ENCODE peak calls at places on chromosome 13, in ten cellular contexts. Q, O, B, L, R, M, C, G, W and D are unnamed samples. For H3K36me3, the result is how much of the 10 kb centered on the place peaks cover.

GRCh38 chr13:74040200-74040599 is 94.0 kb downstream of the KLF12 start:
- DNase-seq in C (no peak), B (peak), O (peak), M (no peak), R (peak), Q (no peak), L (no peak), G (no peak), W (peak), D (peak)

GRCh38 chr13:74574964-74575728 is 440.9 kb upstream of the KLF12 start:
- DNase-seq in L (no peak), C (no peak), M (no peak), Q (no peak), B (no peak), R (no peak), G (no peak), O (no peak), W (no peak), D (no peak)

GRCh38 chr13:37295046-37295445 is 189.6 kb upstream of the CSNK1A1L start:
- DNase-seq in Q (peak), C (no peak), R (no peak), O (no peak), M (no peak), L (no peak), W (no peak), B (no peak), G (no peak), D (peak)

GRCh38 chr13:32117696-32118095 is 86.1 kb downstream of the FRY start:
- DNase-seq in G (no peak), B (peak), M (no peak), L (peak), Q (peak), C (no peak), R (no peak), O (no peak), W (peak), D (peak)

GRCh38 chr13:43652751-43653150 is 134.0 kb downstream of the ENOX1 start:
- DNase-seq in G (no peak), M (no peak), L (no peak), Q (no peak), C (no peak), W (no peak), O (no peak), B (no peak), R (no peak), D (no peak)

GRCh38 chr13:76329004-76329403 is 557.2 kb downstream of the KCTD12 start:
- DNase-seq in R (no peak), B (no peak), Q (no peak), M (no peak), W (no peak), L (no peak), C (no peak), G (no peak), O (no peak), D (no peak)

GRCh38 chr13:109332501-109333499 is 453.6 kb downstream of the IRS2 start:
- DNase-seq in Q (no peak), R (no peak), B (no peak), O (no peak), M (no peak), L (no peak), G (no peak), W (no peak), C (no peak), D (no peak)

GRCh38 chr13:114025432-114026127 is 51.7 kb upstream of the C13orf46 start:
- DNase-seq in M (no peak), R (no peak), W (no peak), B (peak), L (no peak), C (no peak), O (peak), G (no peak), Q (no peak), D (no peak)

GRCh38 chr13:43411211-43411610 is 375.6 kb downstream of the ENOX1 start:
- DNase-seq in B (no peak), M (no peak), C (no peak), L (no peak), Q (no peak), R (no peak), W (no peak), G (no peak), O (no peak), D (no peak)

GRCh38 chr13:83162493-83162892 is 719.8 kb downstream of the SLITRK1 start:
- DNase-seq in W (no peak), R (no peak), O (peak), C (no peak), G (no peak), M (no peak), Q (no peak), B (peak), L (no peak), D (no peak)

GRCh38 chr13:111344471-111345191 is 24.2 kb downstream of the TEX29 start:
- DNase-seq in R (no peak), Q (no peak), W (peak), C (no peak), L (peak), O (peak), G (no peak), B (peak), M (no peak), D (peak)

GRCh38 chr13:39616087-39616694 is 13.2 kb upstream of the LHFPL6 start:
- DNase-seq in W (peak), C (peak), O (peak), R (peak), B (peak), M (no peak), L (peak), Q (peak), G (no peak), D (peak)

GRCh38 chr13:107252428-107252827 is 684.5 kb upstream of the ARGLU1 start:
- DNase-seq in B (no peak), C (no peak), O (no peak), M (no peak), L (no peak), G (no peak), W (no peak), R (no peak), Q (no peak), D (no peak)

GRCh38 chr13:112510002-112510780 is 77.8 kb downstream of the TUBGCP3 start:
- DNase-seq in G (no peak), B (peak), R (peak), C (no peak), W (peak), M (no peak), Q (no peak), O (peak), L (peak), D (no peak)

GRCh38 chr13:80469841-80470378 is 129.0 kb upstream of the SPRY2 start:
- DNase-seq in Q (peak), L (peak), M (peak), B (peak), O (no peak), C (peak), W (peak), R (peak), G (no peak), D (peak)

GRCh38 chr13:23449386-23450162 is 16.1 kb upstream of the SACS start:
- DNase-seq in M (no peak), B (no peak), C (no peak), L (no peak), R (no peak), G (no peak), Q (no peak), W (no peak), O (no peak), D (no peak)

GRCh38 chr13:50720856-50721663 is 122.4 kb downstream of the DLEU7 start:
- DNase-seq in L (no peak), C (no peak), G (no peak), R (no peak), M (no peak), B (no peak), W (no peak), O (no peak), Q (no peak), D (no peak)

GRCh38 chr13:47672982-47673670 is 327.9 kb downstream of the SUCLA2 start:
- DNase-seq in G (no peak), C (no peak), O (no peak), L (no peak), M (no peak), B (peak), Q (no peak), R (no peak), W (no peak), D (peak)

GRCh38 chr13:100300708-100301107 is 211.8 kb downstream of the PCCA start:
- DNase-seq in L (peak), M (no peak), R (no peak), B (no peak), O (no peak), W (no peak), C (no peak), G (no peak), Q (no peak), D (no peak)

GRCh38 chr13:59677966-59678814 is 485.5 kb downstream of the DIAPH3 start:
- DNase-seq in M (no peak), B (peak), C (peak), O (peak), R (peak), L (peak), W (peak), G (no peak), Q (no peak), D (no peak)

GRCh38 chr13:104286566-104287290 is 1220.5 kb upstream of the SLC10A2 start:
- DNase-seq in L (no peak), G (no peak), C (no peak), O (no peak), B (no peak), Q (no peak), M (no peak), W (no peak), R (peak), D (no peak)

GRCh38 chr13:24270639-24271131 is 38.7 kb upstream of the C1QTNF9 start:
- DNase-seq in R (peak), Q (peak), C (peak), M (no peak), L (peak), O (no peak), B (peak), G (peak), W (peak), D (no peak)

GRCh38 chr13:36509369-36509768 is 77.1 kb downstream of the CCNA1 start:
- DNase-seq in G (no peak), L (no peak), O (no peak), C (no peak), M (no peak), W (no peak), Q (no peak), B (no peak), R (no peak), D (no peak)

GRCh38 chr13:112894673-112895481 is 74.1 kb upstream of the MCF2L start:
- DNase-seq in M (no peak), G (no peak), W (peak), R (no peak), L (no peak), O (no peak), B (no peak), Q (no peak), C (no peak), D (no peak)

GRCh38 chr13:95492044-95492801 is 60.3 kb upstream of the CLDN10 start:
- DNase-seq in B (no peak), R (no peak), C (no peak), W (no peak), M (no peak), G (no peak), Q (no peak), O (no peak), L (no peak), D (no peak)

GRCh38 chr13:35884211-35884610 is 247.0 kb downstream of the DCLK1 start:
- DNase-seq in B (no peak), C (no peak), R (no peak), W (no peak), O (no peak), Q (no peak), G (no peak), M (no peak), L (no peak), D (no peak)

GRCh38 chr13:89497658-89498057 is 1826.5 kb downstream of the SLITRK5 start:
- DNase-seq in M (no peak), G (no peak), O (no peak), C (no peak), L (no peak), B (no peak), Q (no peak), R (no peak), W (no peak), D (no peak)

GRCh38 chr13:25132021-25132420 is 36.1 kb downstream of the PABPC3 start:
- DNase-seq in C (no peak), L (no peak), W (no peak), O (no peak), Q (no peak), M (no peak), B (no peak), R (no peak), G (no peak), D (no peak)

GRCh38 chr13:82480415-82480814 is 1401.9 kb downstream of the SLITRK1 start:
- DNase-seq in O (no peak), G (no peak), R (no peak), Q (no peak), L (no peak), W (no peak), M (no peak), C (no peak), B (no peak), D (no peak)

GRCh38 chr13:33542309-33543088 is 256.9 kb upstream of the STARD13 start:
- DNase-seq in Q (peak), B (peak), O (peak), L (peak), C (peak), M (peak), R (peak), W (peak), G (peak), D (peak)
- TF ChIP-seq POLR2A in Q (peak), B (peak), O (peak), L (peak), C (peak), M (no peak), R (peak), W (peak), G (peak), D (peak)

DNA sequence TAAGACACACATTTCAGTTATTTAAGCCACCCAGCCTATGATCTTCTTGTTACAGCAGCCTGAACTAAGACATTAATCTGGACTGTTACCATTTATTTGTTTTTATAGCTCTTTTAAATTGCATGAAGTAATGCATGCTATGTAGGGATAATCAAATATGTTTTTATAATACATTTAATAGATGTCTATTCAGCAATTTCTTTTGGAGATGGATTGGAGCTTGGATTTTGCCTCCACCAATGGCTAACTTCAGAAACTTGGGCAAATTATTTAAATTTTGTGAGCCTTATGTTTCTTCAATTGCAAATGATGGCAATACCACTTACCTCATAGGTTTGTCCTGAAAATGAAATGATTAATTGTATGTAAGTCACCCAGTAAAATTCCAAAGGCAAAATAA is 288.7 kb downstream of the GPC6 start:
- DNase-seq in B (no peak), C (no peak), G (no peak), Q (no peak), O (no peak), W (no peak), R (no peak), L (no peak), M (no peak), D (no peak)
- H3K36me3 ChIP-seq in B (under half), C (under half), G (under half), Q (under half), O (under half), W (under half), R (under half), L (under half), M (under half), D (under half)

DNA sequence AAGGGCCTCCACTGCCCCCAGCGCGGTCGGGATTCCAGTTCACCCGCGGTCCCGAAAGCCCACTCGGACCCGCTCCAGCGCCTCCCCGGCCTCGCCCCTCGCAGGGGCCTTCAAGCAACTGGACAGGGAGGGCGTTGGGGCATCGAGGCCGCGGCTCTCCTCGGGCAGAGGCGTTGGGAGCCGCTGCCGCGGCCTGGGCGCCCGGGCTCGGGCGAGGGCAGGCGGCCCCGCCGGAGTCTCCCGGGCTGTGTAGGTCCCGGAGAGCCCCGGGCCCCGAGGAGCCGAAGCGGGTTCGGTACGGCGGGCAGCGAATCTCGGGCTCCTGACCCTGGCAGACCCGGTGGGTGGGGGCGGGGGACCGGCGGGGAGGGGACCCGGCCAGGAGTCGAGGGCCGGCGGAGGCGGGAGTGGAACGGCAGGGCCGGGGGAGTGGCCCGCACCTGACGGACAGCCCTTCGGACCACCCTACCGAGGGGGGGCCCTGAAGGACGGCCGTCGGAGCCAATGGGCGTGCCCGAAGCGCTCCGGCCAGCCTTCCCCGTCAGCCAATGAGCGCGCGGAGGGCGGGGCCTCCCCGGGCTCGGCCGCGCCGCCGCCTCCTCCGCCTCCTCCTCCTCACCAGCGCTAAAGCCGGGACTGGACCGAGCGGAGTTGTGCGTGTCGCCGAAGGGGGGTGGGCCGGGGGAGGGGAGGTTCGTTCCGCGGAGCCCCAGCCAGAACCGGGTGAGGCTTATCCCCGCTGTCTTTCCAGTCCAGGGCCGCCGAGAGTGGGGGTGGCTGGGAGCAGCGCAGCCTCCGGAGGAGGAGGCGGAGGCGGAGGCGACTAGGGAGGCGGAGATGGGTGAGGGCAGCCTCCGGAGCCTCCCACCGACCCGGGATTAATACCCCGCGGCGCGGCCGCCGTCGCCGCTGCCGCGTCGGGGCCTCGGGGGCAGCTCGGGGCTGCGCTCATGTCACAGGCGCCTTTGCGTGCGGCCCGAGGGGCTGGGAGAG is at the start of gene ZMYM2:
- DNase-seq in B (peak), M (peak), R (peak), L (peak), C (peak), G (peak), Q (peak), W (peak), O (peak), D (peak)
- TF ChIP-seq POLR2A in B (peak), M (no peak), R (peak), L (peak), C (no peak), G (peak), Q (peak), W (peak), O (peak), D (peak)

GRCh38 chr13:40749327-40749726 is 21.7 kb downstream of the MRPS31 start:
- DNase-seq in W (no peak), B (no peak), Q (no peak), L (no peak), G (no peak), C (no peak), R (peak), O (no peak), M (no peak), D (no peak)
- H3K36me3 ChIP-seq in W (under half), B (under half), Q (half or more), L (under half), G (under half), C (under half), R (under half), O (under half), M (under half), D (under half)

GRCh38 chr13:44989071-44989889 is at the start of the genes GPALPP1 and NUFIP1:
- DNase-seq in B (peak), M (peak), W (peak), R (peak), G (peak), Q (peak), O (peak), L (peak), C (peak), D (peak)
- TF ChIP-seq POLR2A in B (peak), M (no peak), W (no peak), R (peak), G (peak), Q (peak), O (peak), L (peak), C (no peak), D (peak)

DNA sequence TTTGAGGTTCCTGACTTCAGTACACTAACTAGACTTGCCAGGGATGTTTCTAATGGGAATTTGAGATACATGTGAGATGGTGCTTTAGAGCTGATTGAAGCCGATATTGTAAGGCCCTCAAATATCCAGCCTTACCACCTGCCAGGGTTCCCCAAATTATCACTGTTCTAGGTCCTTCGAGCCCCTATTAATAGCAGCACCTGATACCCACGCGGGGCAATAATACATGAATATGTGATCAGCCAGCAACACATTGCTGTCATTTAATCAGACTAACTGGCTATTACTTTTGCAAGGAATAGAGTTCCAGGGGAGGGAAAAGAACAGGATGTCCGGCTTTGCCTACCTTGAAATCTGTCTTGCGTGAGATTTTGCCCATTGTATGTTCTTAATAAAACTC is 5.1 kb downstream of the RGCC start:
- DNase-seq in L (no peak), G (no peak), W (no peak), Q (no peak), R (no peak), C (no peak), B (no peak), M (no peak), O (no peak), D (no peak)
- H3K36me3 ChIP-seq in L (under half), G (under half), W (under half), Q (under half), R (under half), C (under half), B (half or more), M (under half), O (under half), D (under half)

DNA sequence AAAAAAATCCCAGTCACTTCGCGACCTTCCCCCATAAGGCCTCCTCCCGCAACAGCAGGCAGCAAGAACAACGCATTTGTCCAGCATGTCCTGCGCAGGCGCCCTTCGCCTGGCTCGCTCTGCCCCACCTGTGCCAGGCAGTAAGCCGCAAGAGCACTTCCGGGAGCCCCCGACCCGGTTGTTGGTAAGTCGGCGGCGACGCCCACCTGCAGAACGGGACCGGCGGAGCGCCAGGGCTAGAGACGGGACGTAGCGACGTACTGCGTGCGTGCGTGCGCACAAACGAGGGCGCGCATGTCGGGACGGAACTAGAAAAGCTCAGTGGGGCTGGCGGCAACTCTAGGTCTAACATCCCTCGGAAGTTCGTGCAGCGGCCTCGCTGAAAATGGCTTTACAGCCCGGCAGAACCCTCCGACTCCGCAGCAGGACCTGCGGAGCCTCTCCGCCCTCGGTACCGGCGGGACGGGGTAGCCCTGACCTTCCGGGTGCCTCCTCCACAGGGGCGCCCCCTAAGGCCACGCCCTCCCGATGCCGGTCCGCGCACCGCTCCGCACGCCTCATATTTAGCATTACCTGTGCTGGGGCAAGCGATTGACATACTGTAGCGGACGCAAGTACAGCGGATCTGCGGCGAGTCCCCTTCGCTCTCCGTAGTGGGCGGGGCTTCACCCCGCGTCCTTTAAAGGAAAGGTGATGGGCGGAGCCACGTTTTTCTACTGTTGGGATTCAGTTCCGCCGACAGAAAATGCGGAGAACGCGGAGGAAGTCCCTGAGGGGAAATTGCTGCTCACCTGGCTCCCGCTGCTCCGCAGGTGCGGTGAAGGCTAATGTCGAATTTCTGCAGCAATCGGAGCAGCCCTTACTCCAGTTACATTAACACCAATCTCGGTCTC is at the start of gene MTIF3:
- DNase-seq in O (peak), C (peak), Q (peak), G (peak), L (peak), M (peak), W (peak), B (peak), R (peak), D (peak)
- TF ChIP-seq POLR2A in O (peak), C (peak), Q (peak), G (peak), L (peak), M (no peak), W (peak), B (peak), R (peak), D (peak)